ENCODE peak calls at places on chromosomes 7 and 10, in five cellular contexts. One of them, this sample, is unnamed.

GRCh38 chr10:18104223-18104872 is 35.9 kb upstream of the CACNB2 start:
- DNase-seq in coronary artery: no peak
- DNase-seq in stimulated activated CD4-positive, alpha-beta T cell treated with anti-CD3 and anti-CD28 coated beads, Interleukin-1b, Interleukin-23, amount 100 ng/mL, for 24 hours: peak
- DNase-seq in LNCaP clone FGC: peak
- DNase-seq in activated T-cell treated with anti-CD3 and anti-CD28 coated beads, Interleukin-2, amount 50 U/mL, for 48 hours: peak
- DNase-seq in this sample: peak

GRCh38 chr7:79452032-79452494 is 1.4 kb downstream of the MAGI2 start:
- DNase-seq in LNCaP clone FGC: no peak
- DNase-seq in activated T-cell treated with anti-CD3 and anti-CD28 coated beads, Interleukin-2, amount 50 U/mL, for 48 hours: peak
- DNase-seq in stimulated activated CD4-positive, alpha-beta T cell treated with anti-CD3 and anti-CD28 coated beads, Interleukin-1b, Interleukin-23, amount 100 ng/mL, for 24 hours: no peak
- DNase-seq in coronary artery: peak
- DNase-seq in this sample: peak

GRCh38 chr7:2926898-2927405 is 82.8 kb upstream of the GNA12 start:
- DNase-seq in coronary artery: peak
- DNase-seq in activated T-cell treated with anti-CD3 and anti-CD28 coated beads, Interleukin-2, amount 50 U/mL, for 48 hours: no peak
- DNase-seq in LNCaP clone FGC: no peak
- DNase-seq in stimulated activated CD4-positive, alpha-beta T cell treated with anti-CD3 and anti-CD28 coated beads, Interleukin-1b, Interleukin-23, amount 100 ng/mL, for 24 hours: no peak
- DNase-seq in this sample: no peak

GRCh38 chr7:44244282-44244681 is 43.5 kb downstream of the YKT6 start:
- DNase-seq in stimulated activated CD4-positive, alpha-beta T cell treated with anti-CD3 and anti-CD28 coated beads, Interleukin-1b, Interleukin-23, amount 100 ng/mL, for 24 hours: peak
- DNase-seq in coronary artery: no peak
- DNase-seq in LNCaP clone FGC: no peak
- DNase-seq in activated T-cell treated with anti-CD3 and anti-CD28 coated beads, Interleukin-2, amount 50 U/mL, for 48 hours: peak
- DNase-seq in this sample: no peak

GRCh38 chr7:121530251-121531174 is 134.4 kb upstream of the FAM3C start:
- DNase-seq in stimulated activated CD4-positive, alpha-beta T cell treated with anti-CD3 and anti-CD28 coated beads, Interleukin-1b, Interleukin-23, amount 100 ng/mL, for 24 hours: peak
- DNase-seq in coronary artery: no peak
- DNase-seq in LNCaP clone FGC: no peak
- DNase-seq in activated T-cell treated with anti-CD3 and anti-CD28 coated beads, Interleukin-2, amount 50 U/mL, for 48 hours: peak
- DNase-seq in this sample: no peak

GRCh38 chr10:95693331-95693667 is 428 bp downstream of the TCTN3 start:
- DNase-seq in stimulated activated CD4-positive, alpha-beta T cell treated with anti-CD3 and anti-CD28 coated beads, Interleukin-1b, Interleukin-23, amount 100 ng/mL, for 24 hours: no peak
- DNase-seq in coronary artery: no peak
- DNase-seq in LNCaP clone FGC: no peak
- DNase-seq in activated T-cell treated with anti-CD3 and anti-CD28 coated beads, Interleukin-2, amount 50 U/mL, for 48 hours: no peak
- DNase-seq in this sample: peak

GRCh38 chr7:122975341-122975740 is 20.2 kb downstream of the TAS2R16 start:
- DNase-seq in LNCaP clone FGC: no peak
- DNase-seq in activated T-cell treated with anti-CD3 and anti-CD28 coated beads, Interleukin-2, amount 50 U/mL, for 48 hours: no peak
- DNase-seq in coronary artery: no peak
- DNase-seq in stimulated activated CD4-positive, alpha-beta T cell treated with anti-CD3 and anti-CD28 coated beads, Interleukin-1b, Interleukin-23, amount 100 ng/mL, for 24 hours: no peak
- DNase-seq in this sample: no peak

GRCh38 chr10:10942441-10942840 is 75.2 kb upstream of the CELF2 start:
- DNase-seq in coronary artery: no peak
- DNase-seq in activated T-cell treated with anti-CD3 and anti-CD28 coated beads, Interleukin-2, amount 50 U/mL, for 48 hours: no peak
- DNase-seq in LNCaP clone FGC: no peak
- DNase-seq in stimulated activated CD4-positive, alpha-beta T cell treated with anti-CD3 and anti-CD28 coated beads, Interleukin-1b, Interleukin-23, amount 100 ng/mL, for 24 hours: no peak
- DNase-seq in this sample: no peak

GRCh38 chr7:82109288-82109687 is 334.3 kb downstream of the CACNA2D1 start:
- DNase-seq in stimulated activated CD4-positive, alpha-beta T cell treated with anti-CD3 and anti-CD28 coated beads, Interleukin-1b, Interleukin-23, amount 100 ng/mL, for 24 hours: no peak
- DNase-seq in activated T-cell treated with anti-CD3 and anti-CD28 coated beads, Interleukin-2, amount 50 U/mL, for 48 hours: no peak
- DNase-seq in coronary artery: no peak
- DNase-seq in LNCaP clone FGC: no peak
- DNase-seq in this sample: no peak

GRCh38 chr7:107580716-107581383 is 804 bp downstream of the BCAP29 start:
- DNase-seq in activated T-cell treated with anti-CD3 and anti-CD28 coated beads, Interleukin-2, amount 50 U/mL, for 48 hours: no peak
- DNase-seq in coronary artery: no peak
- DNase-seq in LNCaP clone FGC: no peak
- DNase-seq in stimulated activated CD4-positive, alpha-beta T cell treated with anti-CD3 and anti-CD28 coated beads, Interleukin-1b, Interleukin-23, amount 100 ng/mL, for 24 hours: no peak
- DNase-seq in this sample: no peak

GRCh38 chr7:1922870-1923236 is 252.8 kb downstream of the ELFN1 start:
- DNase-seq in activated T-cell treated with anti-CD3 and anti-CD28 coated beads, Interleukin-2, amount 50 U/mL, for 48 hours: no peak
- DNase-seq in coronary artery: no peak
- DNase-seq in LNCaP clone FGC: no peak
- DNase-seq in stimulated activated CD4-positive, alpha-beta T cell treated with anti-CD3 and anti-CD28 coated beads, Interleukin-1b, Interleukin-23, amount 100 ng/mL, for 24 hours: no peak
- DNase-seq in this sample: no peak

GRCh38 chr7:43467406-43467805 is 115.5 kb upstream of the STK17A start:
- DNase-seq in activated T-cell treated with anti-CD3 and anti-CD28 coated beads, Interleukin-2, amount 50 U/mL, for 48 hours: no peak
- DNase-seq in LNCaP clone FGC: no peak
- DNase-seq in coronary artery: no peak
- DNase-seq in stimulated activated CD4-positive, alpha-beta T cell treated with anti-CD3 and anti-CD28 coated beads, Interleukin-1b, Interleukin-23, amount 100 ng/mL, for 24 hours: no peak
- DNase-seq in this sample: no peak

GRCh38 chr7:21550821-21551531 is 8.1 kb downstream of the DNAH11 start:
- DNase-seq in stimulated activated CD4-positive, alpha-beta T cell treated with anti-CD3 and anti-CD28 coated beads, Interleukin-1b, Interleukin-23, amount 100 ng/mL, for 24 hours: no peak
- DNase-seq in activated T-cell treated with anti-CD3 and anti-CD28 coated beads, Interleukin-2, amount 50 U/mL, for 48 hours: no peak
- DNase-seq in coronary artery: no peak
- DNase-seq in LNCaP clone FGC: peak
- DNase-seq in this sample: no peak